ENCODE peak calls at places on chromosomes 12 and 14, in six cellular contexts. One of them, this sample, is unnamed.

GRCh38 chr12:106498056-106498455 is 84.7 kb upstream of the RFX4 start:
- DNase-seq in HepG2: no peak
- DNase-seq in GM12878: no peak
- DNase-seq in GM12891: no peak
- DNase-seq in K562: no peak
- DNase-seq in H1: no peak
- DNase-seq in this sample: no peak

GRCh38 chr14:93941293-93941910 is 14.3 kb downstream of the FAM181A start:
- DNase-seq in H1: no peak
- DNase-seq in GM12878: no peak
- DNase-seq in HepG2: no peak
- DNase-seq in K562: no peak
- DNase-seq in GM12891: no peak
- DNase-seq in this sample: no peak

GRCh38 chr14:63800651-63801385 is 52.0 kb upstream of the SYNE2 start:
- DNase-seq in HepG2: no peak
- DNase-seq in H1: no peak
- DNase-seq in GM12878: no peak
- DNase-seq in GM12891: no peak
- DNase-seq in K562: no peak
- DNase-seq in this sample: no peak

GRCh38 chr14:102931580-102932285 is 9.3 kb downstream of the AMN start:
- DNase-seq in HepG2: no peak
- DNase-seq in GM12891: no peak
- DNase-seq in GM12878: no peak
- DNase-seq in H1: no peak
- DNase-seq in K562: no peak
- DNase-seq in this sample: no peak

GRCh38 chr12:87995581-87996178 is 33.5 kb downstream of the C12orf50 start:
- DNase-seq in H1: peak; percentile 41
- DNase-seq in K562: peak; percentile 35
- DNase-seq in GM12878: no peak
- DNase-seq in HepG2: peak; percentile 46
- DNase-seq in GM12891: peak; percentile 6
- DNase-seq in this sample: no peak

GRCh38 chr12:459430-460258 is at the start of gene B4GALNT3:
- DNase-seq in HepG2: no peak
- DNase-seq in K562: peak; percentile 65
- DNase-seq in GM12878: no peak
- DNase-seq in H1: no peak
- DNase-seq in GM12891: peak; percentile 53
- DNase-seq in this sample: peak; percentile 51

GRCh38 chr12:976644-977043 is 14.4 kb upstream of the ERC1 start:
- DNase-seq in K562: no peak
- DNase-seq in HepG2: no peak
- DNase-seq in H1: no peak
- DNase-seq in GM12878: no peak
- DNase-seq in GM12891: no peak
- DNase-seq in this sample: no peak

GRCh38 chr12:73935817-73936216 is 601.8 kb upstream of the ATXN7L3B start:
- DNase-seq in GM12878: no peak
- DNase-seq in HepG2: no peak
- DNase-seq in GM12891: no peak
- DNase-seq in H1: peak; percentile 2
- DNase-seq in K562: no peak
- DNase-seq in this sample: no peak

GRCh38 chr14:54743382-54743781 is 159.2 kb downstream of the GCH1 start:
- DNase-seq in GM12878: no peak
- DNase-seq in K562: no peak
- DNase-seq in H1: no peak
- DNase-seq in GM12891: no peak
- DNase-seq in HepG2: no peak
- DNase-seq in this sample: no peak

GRCh38 chr12:66044731-66045130 is 85.8 kb downstream of the LLPH start:
- DNase-seq in H1: no peak
- DNase-seq in GM12891: no peak
- DNase-seq in HepG2: peak; percentile 68
- DNase-seq in K562: no peak
- DNase-seq in GM12878: no peak
- DNase-seq in this sample: no peak

GRCh38 chr14:38855513-38855912 is 247.5 kb downstream of the SEC23A start:
- DNase-seq in H1: no peak
- DNase-seq in GM12878: no peak
- DNase-seq in K562: no peak
- DNase-seq in HepG2: no peak
- DNase-seq in GM12891: no peak
- DNase-seq in this sample: no peak

GRCh38 chr12:118480235-118480634 is 103.9 kb downstream of the SUDS3 start:
- DNase-seq in H1: no peak
- DNase-seq in HepG2: no peak
- DNase-seq in GM12878: no peak
- DNase-seq in GM12891: no peak
- DNase-seq in K562: no peak
- DNase-seq in this sample: no peak

GRCh38 chr12:72207094-72207493 is 65.1 kb upstream of the TRHDE start:
- DNase-seq in HepG2: no peak
- DNase-seq in GM12891: no peak
- DNase-seq in GM12878: no peak
- DNase-seq in K562: no peak
- DNase-seq in H1: no peak
- DNase-seq in this sample: no peak

GRCh38 chr14:94050231-94050880 is 24.2 kb downstream of the OTUB2 start:
- DNase-seq in GM12891: no peak
- DNase-seq in GM12878: no peak
- DNase-seq in H1: no peak
- DNase-seq in HepG2: no peak
- DNase-seq in K562: no peak
- DNase-seq in this sample: no peak

GRCh38 chr12:124463341-124463861 is 104.0 kb downstream of the NCOR2 start:
- DNase-seq in K562: no peak
- DNase-seq in GM12878: no peak
- DNase-seq in H1: no peak
- DNase-seq in GM12891: no peak
- DNase-seq in HepG2: no peak
- DNase-seq in this sample: no peak

GRCh38 chr12:94831081-94831747 is 172.3 kb downstream of the NDUFA12 start:
- DNase-seq in HepG2: no peak
- DNase-seq in K562: no peak
- DNase-seq in H1: no peak
- DNase-seq in GM12891: peak; percentile 51
- DNase-seq in GM12878: peak; percentile 98
- DNase-seq in this sample: peak; percentile 42

GRCh38 chr12:106907411-106907810 is 48.3 kb upstream of the TMEM263 start:
- DNase-seq in K562: no peak
- DNase-seq in GM12891: no peak
- DNase-seq in H1: no peak
- DNase-seq in GM12878: no peak
- DNase-seq in HepG2: no peak
- DNase-seq in this sample: no peak

GRCh38 chr12:67388331-67389163 is 119.4 kb downstream of the CAND1 start:
- DNase-seq in GM12878: no peak
- DNase-seq in GM12891: peak; percentile 5
- DNase-seq in H1: no peak
- DNase-seq in HepG2: no peak
- DNase-seq in K562: no peak
- DNase-seq in this sample: no peak

GRCh38 chr12:78293039-78293686 is 462.5 kb downstream of the NAV3 start:
- DNase-seq in K562: no peak
- DNase-seq in H1: no peak
- DNase-seq in GM12878: no peak
- DNase-seq in HepG2: peak; percentile 36
- DNase-seq in GM12891: no peak
- DNase-seq in this sample: no peak

GRCh38 chr14:85587152-85587697 is 57.3 kb downstream of the FLRT2 start:
- DNase-seq in GM12878: no peak
- DNase-seq in H1: no peak
- DNase-seq in HepG2: no peak
- DNase-seq in K562: no peak
- DNase-seq in GM12891: no peak
- DNase-seq in this sample: no peak

GRCh38 chr12:103326190-103326589 is 169.6 kb downstream of the C12orf42 start:
- DNase-seq in K562: no peak
- DNase-seq in H1: no peak
- DNase-seq in HepG2: peak; percentile 20
- DNase-seq in GM12891: peak; percentile 11
- DNase-seq in GM12878: no peak
- DNase-seq in this sample: no peak

GRCh38 chr12:76260390-76260748 is 87.8 kb downstream of the BBS10 start:
- DNase-seq in K562: no peak
- DNase-seq in GM12878: no peak
- DNase-seq in GM12891: no peak
- DNase-seq in HepG2: no peak
- DNase-seq in H1: no peak
- DNase-seq in this sample: no peak

GRCh38 chr12:76256341-76256740 is 91.9 kb downstream of the BBS10 start:
- DNase-seq in K562: no peak
- DNase-seq in HepG2: no peak
- DNase-seq in GM12878: no peak
- DNase-seq in GM12891: no peak
- DNase-seq in H1: no peak
- DNase-seq in this sample: no peak

GRCh38 chr12:76256904-76257303 is 91.3 kb downstream of the BBS10 start:
- DNase-seq in GM12891: no peak
- DNase-seq in GM12878: no peak
- DNase-seq in H1: no peak
- DNase-seq in HepG2: no peak
- DNase-seq in K562: no peak
- DNase-seq in this sample: no peak

GRCh38 chr12:76259071-76259470 is 89.1 kb downstream of the BBS10 start:
- DNase-seq in GM12878: no peak
- DNase-seq in GM12891: no peak
- DNase-seq in H1: no peak
- DNase-seq in HepG2: no peak
- DNase-seq in K562: no peak
- DNase-seq in this sample: no peak

GRCh38 chr12:76259660-76260389 is 88.4 kb downstream of the BBS10 start:
- DNase-seq in GM12878: no peak
- DNase-seq in K562: no peak
- DNase-seq in H1: no peak
- DNase-seq in HepG2: no peak
- DNase-seq in GM12891: no peak
- DNase-seq in this sample: no peak
- TF ChIP-seq POLR2AphosphoS5 in GM12878: no peak
- TF ChIP-seq POLR2AphosphoS5 in K562: no peak
- TF ChIP-seq POLR2AphosphoS5 in H1: no peak
- TF ChIP-seq POLR2AphosphoS5 in HepG2: no peak
- TF ChIP-seq POLR2AphosphoS5 in GM12891: no peak
- TF ChIP-seq POLR2AphosphoS5 in this sample: no peak

DNA sequence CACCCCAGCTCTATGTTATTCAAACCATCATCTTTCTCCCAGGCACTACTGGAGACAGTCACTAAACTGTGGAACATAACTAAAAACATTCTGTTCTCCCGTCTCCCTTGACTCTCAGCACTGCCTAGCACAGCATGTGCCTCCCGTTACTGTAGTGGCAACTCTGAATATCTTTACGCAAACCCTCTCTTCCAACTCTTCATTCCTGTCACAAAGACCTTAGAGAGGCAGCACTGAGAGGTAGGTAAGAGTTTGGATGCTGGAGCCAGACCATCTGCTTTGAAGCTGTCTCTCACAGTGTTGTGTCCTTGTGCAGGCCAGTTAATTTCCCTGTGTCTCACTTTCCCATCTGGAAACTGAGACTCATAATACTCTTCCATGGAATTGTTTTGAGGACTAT is 108.1 kb downstream of the DIP2B start:
- DNase-seq in K562: no peak
- DNase-seq in H1: no peak
- DNase-seq in GM12878: no peak
- DNase-seq in GM12891: no peak
- DNase-seq in HepG2: no peak
- DNase-seq in this sample: no peak
- TF ChIP-seq TAF1 in K562: no peak
- TF ChIP-seq TAF1 in H1: no peak
- TF ChIP-seq TAF1 in GM12878: no peak
- TF ChIP-seq TAF1 in GM12891: no peak
- TF ChIP-seq TAF1 in HepG2: no peak
- TF ChIP-seq TAF1 in this sample: no peak

GRCh38 chr12:121921106-121921505 is 2.7 kb downstream of the CFAP251 start:
- DNase-seq in GM12878: no peak
- DNase-seq in K562: no peak
- DNase-seq in H1: no peak
- DNase-seq in HepG2: no peak
- DNase-seq in GM12891: no peak
- DNase-seq in this sample: no peak

GRCh38 chr12:121916719-121917118 is 1.7 kb upstream of the CFAP251 start:
- DNase-seq in HepG2: no peak
- DNase-seq in H1: no peak
- DNase-seq in GM12878: no peak
- DNase-seq in K562: no peak
- DNase-seq in GM12891: no peak
- DNase-seq in this sample: no peak

GRCh38 chr12:121915841-121916321 is 2.5 kb upstream of the CFAP251 start:
- DNase-seq in GM12891: no peak
- DNase-seq in GM12878: no peak
- DNase-seq in HepG2: no peak
- DNase-seq in H1: no peak
- DNase-seq in K562: no peak
- DNase-seq in this sample: no peak

GRCh38 chr12:121918679-121919038 is 267 bp downstream of the CFAP251 start:
- DNase-seq in H1: no peak
- DNase-seq in GM12891: peak; percentile 19
- DNase-seq in HepG2: no peak
- DNase-seq in GM12878: no peak
- DNase-seq in K562: no peak
- DNase-seq in this sample: no peak

GRCh38 chr12:121917950-121918678 is at the start of gene CFAP251:
- DNase-seq in GM12878: peak; percentile 50
- DNase-seq in GM12891: peak; percentile 89
- DNase-seq in HepG2: no peak
- DNase-seq in K562: no peak
- DNase-seq in H1: peak; percentile 88
- DNase-seq in this sample: peak; percentile 96
- TF ChIP-seq POLR2A in GM12878: peak; percentile 67
- TF ChIP-seq POLR2A in GM12891: no peak
- TF ChIP-seq POLR2A in HepG2: no peak
- TF ChIP-seq POLR2A in K562: peak; percentile 28
- TF ChIP-seq POLR2A in H1: no peak
- TF ChIP-seq POLR2A in this sample: no peak

GRCh38 chr12:46383654-46384450 is 11.3 kb upstream of the SLC38A2 start:
- DNase-seq in H1: no peak
- DNase-seq in K562: peak; percentile 37
- DNase-seq in HepG2: peak; percentile 67
- DNase-seq in GM12878: no peak
- DNase-seq in GM12891: no peak
- DNase-seq in this sample: no peak

GRCh38 chr12:46382974-46383653 is 10.5 kb upstream of the SLC38A2 start:
- DNase-seq in GM12878: peak; percentile 81
- DNase-seq in HepG2: peak; percentile 93
- DNase-seq in H1: no peak
- DNase-seq in K562: peak; percentile 88
- DNase-seq in GM12891: peak; percentile 68
- DNase-seq in this sample: peak; percentile 65

GRCh38 chr12:46380397-46380796 is 7.8 kb upstream of the SLC38A2 start:
- DNase-seq in H1: no peak
- DNase-seq in HepG2: no peak
- DNase-seq in GM12891: no peak
- DNase-seq in K562: no peak
- DNase-seq in GM12878: no peak
- DNase-seq in this sample: no peak

GRCh38 chr12:46380881-46381280 is 8.3 kb upstream of the SLC38A2 start:
- DNase-seq in GM12878: no peak
- DNase-seq in HepG2: no peak
- DNase-seq in GM12891: no peak
- DNase-seq in H1: no peak
- DNase-seq in K562: no peak
- DNase-seq in this sample: no peak

GRCh38 chr12:46382425-46382973 is 9.9 kb upstream of the SLC38A2 start:
- DNase-seq in GM12878: no peak
- DNase-seq in H1: no peak
- DNase-seq in K562: peak; percentile 15
- DNase-seq in GM12891: no peak
- DNase-seq in HepG2: no peak
- DNase-seq in this sample: no peak
- TF ChIP-seq POLR2AphosphoS5 in GM12878: no peak
- TF ChIP-seq POLR2AphosphoS5 in H1: no peak
- TF ChIP-seq POLR2AphosphoS5 in K562: no peak
- TF ChIP-seq POLR2AphosphoS5 in GM12891: no peak
- TF ChIP-seq POLR2AphosphoS5 in HepG2: no peak
- TF ChIP-seq POLR2AphosphoS5 in this sample: no peak

This sample was measured in GM12892.